ENCODE peak calls at places on chromosomes 16 and 17, in five cellular contexts. A is NCI-H69, P is amygdala, T is ecto neural progenitor cell, J is GM06990. W is an unnamed sample.

GRCh38 chr16:88013091-88013609 is 61.9 kb downstream of the BANP start:
- DNase-seq in A (no peak), P (no peak), T (no peak), J (no peak), W (no peak)

GRCh38 chr16:2341456-2342447 is 1.2 kb upstream of the ABCA3 start:
- DNase-seq in A (no peak), P (no peak), T (peak), J (no peak), W (no peak)

GRCh38 chr17:1939979-1940809 is 84.9 kb downstream of the RTN4RL1 start:
- DNase-seq in A (peak), P (no peak), T (no peak), J (no peak), W (no peak)

GRCh38 chr17:67920212-67920611 is 76.1 kb downstream of the C17orf58 start:
- DNase-seq in A (no peak), P (no peak), T (no peak), J (no peak), W (no peak)

GRCh38 chr17:59558039-59558438 is 7.4 kb upstream of the DHX40 start:
- DNase-seq in A (no peak), P (no peak), T (no peak), J (no peak), W (no peak)

GRCh38 chr16:55955845-55956244 is 80.7 kb upstream of the CES5A start:
- DNase-seq in A (peak), P (no peak), T (no peak), J (no peak), W (no peak)

GRCh38 chr17:83055911-83056582 is 23.4 kb upstream of the METRNL start:
- DNase-seq in A (no peak), P (no peak), T (no peak), J (no peak), W (no peak)

GRCh38 chr17:59643159-59643857 is 23.6 kb downstream of the CLTC start:
- DNase-seq in A (no peak), P (no peak), T (no peak), J (no peak), W (no peak)

GRCh38 chr16:75250089-75250808 is 1.2 kb downstream of the BCAR1 start:
- DNase-seq in A (no peak), P (no peak), T (no peak), J (no peak), W (no peak)

GRCh38 chr16:27972500-27972899 is 91.0 kb downstream of the GSG1L start:
- DNase-seq in A (peak), P (no peak), T (no peak), J (no peak), W (no peak)

GRCh38 chr16:89256651-89257254 is 39.2 kb downstream of the ZNF778 start:
- DNase-seq in A (peak), P (no peak), T (peak), J (no peak), W (peak)

GRCh38 chr17:78923660-78924453 is 1.3 kb downstream of the TIMP2 start:
- DNase-seq in A (peak), P (no peak), T (peak), J (peak), W (peak)

GRCh38 chr17:17052462-17053221 is 10.4 kb downstream of the MPRIP start:
- DNase-seq in A (no peak), P (no peak), T (no peak), J (no peak), W (no peak)

GRCh38 chr17:35986643-35987042 is at the start of gene CCL14:
- DNase-seq in A (no peak), P (no peak), T (no peak), J (no peak), W (no peak)

GRCh38 chr16:85564277-85565051 is 48.7 kb upstream of the GSE1 start:
- DNase-seq in A (no peak), P (no peak), T (no peak), J (peak), W (no peak)

GRCh38 chr17:63698886-63699637 is 863 bp downstream of the LIMD2 start:
- DNase-seq in A (peak), P (no peak), T (peak), J (peak), W (peak)

GRCh38 chr17:70654706-70655105 is 485.4 kb downstream of the KCNJ2 start:
- DNase-seq in A (peak), P (no peak), T (no peak), J (no peak), W (no peak)

GRCh38 chr16:70582280-70582978 is 58.8 kb downstream of the SF3B3 start:
- DNase-seq in A (peak), P (no peak), T (no peak), J (no peak), W (no peak)

W was measured in T-helper 22 cell.